ENCODE peak calls at places on chromosomes 5 and 9, in six cellular contexts. Z is A549, R is H1, B is WTC11, E is HepG2, L is GM12878. H is an unnamed sample.

GRCh38 chr5:72092074-72092473 is 15.2 kb upstream of the MAP1B start:
- DNase-seq in Z (no peak), R (no peak), B (no peak), E (no peak), L (no peak), H (no peak)

GRCh38 chr5:171295801-171296200 is 13.2 kb upstream of the TLX3 start:
- DNase-seq in Z (no peak), R (no peak), B (no peak), E (no peak), L (no peak), H (no peak)

GRCh38 chr5:122493091-122493775 is 181.2 kb downstream of the SNCAIP start:
- DNase-seq in Z (no peak), R (no peak), B (no peak), E (no peak), L (no peak), H (peak)

GRCh38 chr9:37034938-37035471 is 937 bp upstream of the PAX5 start:
- DNase-seq in Z (no peak), R (no peak), B (peak), E (no peak), L (no peak), H (peak)

GRCh38 chr9:129550199-129550839 is 70.6 kb downstream of the C9orf50 start:
- DNase-seq in Z (peak), R (no peak), B (peak), E (no peak), L (no peak), H (peak)

GRCh38 chr5:86971034-86971511 is 296.6 kb upstream of the RASA1 start:
- DNase-seq in Z (peak), R (no peak), B (no peak), E (peak), L (no peak), H (no peak)

GRCh38 chr5:90783460-90784333 is 225.1 kb downstream of the ADGRV1 start:
- DNase-seq in Z (peak), R (no peak), B (peak), E (peak), L (peak), H (peak)

GRCh38 chr9:21696411-21696865 is 106.0 kb upstream of the MTAP start:
- DNase-seq in Z (peak), R (peak), B (peak), E (peak), L (no peak), H (peak)

GRCh38 chr5:7779019-7779662 is 71.8 kb downstream of the CFAP90 start:
- DNase-seq in Z (no peak), R (no peak), B (no peak), E (no peak), L (peak), H (no peak)

GRCh38 chr9:116208417-116209232 is 55.0 kb downstream of the PAPPA start:
- DNase-seq in Z (peak), R (no peak), B (no peak), E (no peak), L (no peak), H (no peak)

GRCh38 chr9:76403352-76403751 is 9.1 kb upstream of the RFK start:
- DNase-seq in Z (peak), R (no peak), B (no peak), E (peak), L (peak), H (peak)

GRCh38 chr9:131270171-131271015 is 5.9 kb downstream of the FAM78A start:
- DNase-seq in Z (no peak), R (no peak), B (no peak), E (no peak), L (no peak), H (no peak)

GRCh38 chr5:13624283-13625074 is 320.0 kb downstream of the DNAH5 start:
- DNase-seq in Z (no peak), R (no peak), B (no peak), E (no peak), L (no peak), H (no peak)

GRCh38 chr9:128098017-128098935 is 29.3 kb downstream of the PTGES2 start:
- DNase-seq in Z (peak), R (peak), B (peak), E (peak), L (no peak), H (peak)

GRCh38 chr5:79021753-79022152 is 36.6 kb upstream of the ARSB start:
- DNase-seq in Z (no peak), R (no peak), B (no peak), E (no peak), L (no peak), H (no peak)
- TF ChIP-seq USF2 in Z (no peak), R (no peak), B (no peak), E (no peak), L (no peak), H (no peak)

GRCh38 chr9:15469406-15469805 is 41.4 kb downstream of the PSIP1 start:
- DNase-seq in Z (no peak), R (no peak), B (no peak), E (no peak), L (no peak), H (no peak)
- TF ChIP-seq MAX in Z (no peak), R (no peak), B (no peak), E (no peak), L (no peak), H (no peak)

GRCh38 chr9:91312717-91313325 is 48.9 kb downstream of the AUH start:
- DNase-seq in Z (no peak), R (no peak), B (no peak), E (no peak), L (no peak), H (peak)
- TF ChIP-seq USF2 in Z (no peak), R (no peak), B (no peak), E (no peak), L (no peak), H (no peak)

GRCh38 chr9:35935755-35936509 is 22.0 kb downstream of the OR2S2 start:
- DNase-seq in Z (no peak), R (no peak), B (no peak), E (no peak), L (no peak), H (no peak)
- TF ChIP-seq MAX in Z (no peak), R (no peak), B (no peak), E (no peak), L (no peak), H (no peak)

GRCh38 chr9:77649109-77649812 is 1.1 kb upstream of the GNA14 start:
- DNase-seq in Z (peak), R (no peak), B (no peak), E (peak), L (no peak), H (peak)

GRCh38 chr9:77651203-77651602 is 3.1 kb upstream of the GNA14 start:
- DNase-seq in Z (no peak), R (no peak), B (no peak), E (no peak), L (no peak), H (no peak)

GRCh38 chr9:77647659-77648457 is at the start of gene GNA14:
- DNase-seq in Z (no peak), R (no peak), B (peak), E (no peak), L (no peak), H (no peak)

GRCh38 chr9:77647267-77647658 is 859 bp downstream of the GNA14 start:
- DNase-seq in Z (no peak), R (no peak), B (no peak), E (no peak), L (no peak), H (no peak)

GRCh38 chr9:77648458-77649108 is 461 bp upstream of the GNA14 start:
- DNase-seq in Z (no peak), R (no peak), B (peak), E (no peak), L (no peak), H (no peak)
- TF ChIP-seq USF2 in Z (no peak), R (no peak), B (no peak), E (no peak), L (no peak), H (no peak)

GRCh38 chr5:38666668-38667498 is 110.4 kb upstream of the LIFR start:
- DNase-seq in Z (peak), R (no peak), B (peak), E (peak), L (no peak), H (peak)
- TF ChIP-seq MAX in Z (no peak), R (no peak), B (no peak), E (no peak), L (no peak), H (no peak)

DNA sequence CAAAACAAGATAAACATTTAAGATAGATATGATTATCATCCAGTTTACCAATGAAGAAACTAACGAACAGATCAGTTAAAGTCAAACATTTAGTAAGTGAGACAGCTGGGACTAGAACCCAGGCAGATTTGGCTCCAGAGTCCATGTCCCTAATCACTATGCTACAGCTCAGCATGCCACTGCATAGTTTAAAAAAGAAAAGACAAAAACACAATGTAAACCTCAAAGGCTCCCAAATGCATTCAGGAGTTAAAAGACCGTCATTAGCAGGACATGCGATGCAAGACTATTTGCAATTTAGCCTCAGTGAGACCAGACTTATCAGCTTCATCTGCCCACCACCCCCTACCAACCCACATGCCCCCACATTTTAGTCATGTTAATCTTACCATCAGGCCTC is 36.8 kb downstream of the DENND1A start:
- DNase-seq in Z (no peak), R (no peak), B (no peak), E (no peak), L (no peak), H (no peak)
- TF ChIP-seq USF2 in Z (no peak), R (no peak), B (no peak), E (no peak), L (no peak), H (no peak)

DNA sequence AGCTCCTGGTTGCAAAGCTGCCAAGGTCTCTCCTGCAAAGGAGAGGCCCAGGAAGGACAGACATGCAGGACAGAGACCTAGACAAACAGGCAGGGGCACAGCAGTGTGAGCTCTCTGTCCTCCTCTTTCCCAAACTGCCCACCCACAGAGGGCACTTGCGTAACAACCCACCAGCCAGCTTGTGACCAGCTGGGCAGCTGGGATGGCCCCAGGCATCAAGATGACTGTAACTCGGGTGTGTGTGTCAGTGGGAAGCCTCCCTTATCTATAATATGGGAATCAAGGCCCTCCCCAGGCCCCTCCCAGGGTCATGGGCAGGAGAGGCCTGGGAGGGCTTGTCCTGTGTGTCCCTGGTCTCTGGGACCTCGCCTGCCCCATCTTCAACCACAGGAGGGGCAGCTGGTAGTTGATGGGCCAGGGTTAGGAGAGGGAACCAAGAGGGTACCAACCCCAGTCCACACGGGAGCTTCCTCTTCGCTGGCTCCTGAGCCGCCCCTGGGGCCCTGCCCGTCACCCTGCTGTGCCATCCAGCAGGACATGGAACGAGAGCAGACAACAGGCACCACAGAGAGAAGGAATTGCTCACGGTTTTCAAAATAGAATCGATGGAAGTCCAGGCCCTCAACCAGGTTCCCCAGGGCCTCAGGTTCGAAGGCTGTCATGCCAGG is 37.9 kb downstream of the SLC6A7 start:
- DNase-seq in Z (peak), R (no peak), B (no peak), E (no peak), L (no peak), H (peak)
- TF ChIP-seq MAX in Z (no peak), R (no peak), B (no peak), E (no peak), L (no peak), H (no peak)

GRCh38 chr5:78920604-78921003 is 64.5 kb downstream of the ARSB start:
- DNase-seq in Z (peak), R (no peak), B (no peak), E (no peak), L (no peak), H (peak)
- TF ChIP-seq USF2 in Z (no peak), R (no peak), B (no peak), E (no peak), L (no peak), H (no peak)

GRCh38 chr5:74328221-74328630 is 312.3 kb downstream of the ENC1 start:
- DNase-seq in Z (no peak), R (no peak), B (no peak), E (no peak), L (no peak), H (no peak)
- TF ChIP-seq MAX in Z (no peak), R (no peak), B (no peak), E (no peak), L (no peak), H (no peak)